ENCODE peak calls at places on chromosomes 3 and 15, in seven cellular contexts. Y is ovary, F is suprapubic skin, B is transverse colon, I is A549, V is upper lobe of left lung, Q is K562. O is an unnamed sample.

GRCh38 chr15:54681578-54681977 is 515.2 kb downstream of the RSL24D1 start:
- DNase-seq in Y (no peak), F (no peak), B (no peak), I (no peak), V (no peak), Q (no peak), O (no peak)

GRCh38 chr3:1007890-1008289 is 84.9 kb upstream of the CNTN6 start:
- DNase-seq in Y (no peak), F (no peak), B (no peak), I (no peak), V (no peak), Q (no peak), O (no peak)

GRCh38 chr3:53495091-53495517 is 693 bp downstream of the CACNA1D start:
- DNase-seq in Y (peak), F (no peak), B (no peak), I (no peak), V (peak), Q (no peak), O (no peak)

GRCh38 chr3:33041909-33042308 is 55.0 kb downstream of the GLB1 start:
- DNase-seq in Y (no peak), F (no peak), B (no peak), I (no peak), V (no peak), Q (no peak), O (no peak)

GRCh38 chr15:29039466-29040366 is 153.9 kb downstream of the APBA2 start:
- DNase-seq in Y (no peak), F (no peak), B (no peak), I (no peak), V (no peak), Q (no peak), O (no peak)

GRCh38 chr3:171200052-171201029 is 173.8 kb upstream of the SLC2A2 start:
- DNase-seq in Y (no peak), F (no peak), B (no peak), I (no peak), V (no peak), Q (no peak), O (no peak)

GRCh38 chr3:171453175-171453868 is 6.9 kb downstream of the TNIK start:
- DNase-seq in Y (no peak), F (no peak), B (no peak), I (no peak), V (no peak), Q (peak), O (no peak)

GRCh38 chr15:88450125-88450798 is 16.9 kb downstream of the MRPL46 start:
- DNase-seq in Y (no peak), F (no peak), B (peak), I (peak), V (no peak), Q (peak), O (peak)

GRCh38 chr3:151219056-151219455 is 16.0 kb upstream of the GPR171 start:
- DNase-seq in Y (no peak), F (no peak), B (no peak), I (peak), V (no peak), Q (no peak), O (no peak)

GRCh38 chr3:46573701-46574100 is 7.6 kb upstream of the LRRC2 start:
- DNase-seq in Y (no peak), F (no peak), B (no peak), I (no peak), V (no peak), Q (no peak), O (no peak)

GRCh38 chr3:9916734-9917680 is at the start of gene IL17RC:
- DNase-seq in Y (peak), F (peak), B (peak), I (peak), V (peak), Q (peak), O (peak)

GRCh38 chr3:28916713-28917499 is 364.0 kb upstream of the RBMS3 start:
- DNase-seq in Y (peak), F (no peak), B (peak), I (no peak), V (no peak), Q (no peak), O (peak)

GRCh38 chr3:8239718-8240698 is 261.6 kb upstream of the LMCD1 start:
- DNase-seq in Y (no peak), F (no peak), B (peak), I (peak), V (no peak), Q (peak), O (no peak)

GRCh38 chr3:64518496-64518895 is 169.3 kb downstream of the ADAMTS9 start:
- DNase-seq in Y (no peak), F (no peak), B (no peak), I (no peak), V (no peak), Q (no peak), O (no peak)

GRCh38 chr3:2511356-2511755 is 412.7 kb downstream of the CNTN4 start:
- DNase-seq in Y (no peak), F (no peak), B (no peak), I (no peak), V (peak), Q (no peak), O (no peak)

GRCh38 chr3:29758108-29759020 is 477.5 kb downstream of the RBMS3 start:
- DNase-seq in Y (no peak), F (no peak), B (no peak), I (no peak), V (no peak), Q (no peak), O (peak)

GRCh38 chr3:66035763-66036477 is 2.8 kb downstream of the MAGI1 start:
- DNase-seq in Y (no peak), F (no peak), B (no peak), I (no peak), V (no peak), Q (no peak), O (no peak)

GRCh38 chr3:105366302-105367062 is at the start of gene ALCAM:
- DNase-seq in Y (peak), F (peak), B (peak), I (peak), V (peak), Q (peak), O (peak)

GRCh38 chr3:49244589-49245205 is 32.3 kb downstream of the C3orf62 start:
- DNase-seq in Y (no peak), F (no peak), B (no peak), I (peak), V (no peak), Q (no peak), O (no peak)

GRCh38 chr3:35760147-35760546 is 120.8 kb downstream of the ARPP21 start:
- DNase-seq in Y (no peak), F (no peak), B (no peak), I (no peak), V (no peak), Q (no peak), O (no peak)

GRCh38 chr3:11095932-11096265 is 58.4 kb upstream of the HRH1 start:
- DNase-seq in Y (no peak), F (no peak), B (no peak), I (no peak), V (no peak), Q (no peak), O (no peak)

GRCh38 chr15:71749500-71749899 is 60.9 kb upstream of the NR2E3 start:
- DNase-seq in Y (no peak), F (no peak), B (no peak), I (no peak), V (no peak), Q (no peak), O (no peak)

GRCh38 chr15:29849218-29849617 is 26.9 kb upstream of the TJP1 start:
- DNase-seq in Y (no peak), F (no peak), B (no peak), I (no peak), V (no peak), Q (no peak), O (no peak)

GRCh38 chr3:126261037-126261436 is 80.7 kb upstream of the ALDH1L1 start:
- DNase-seq in Y (peak), F (peak), B (peak), I (no peak), V (peak), Q (peak), O (peak)

GRCh38 chr15:67146214-67146613 is 80.8 kb downstream of the SMAD3 start:
- DNase-seq in Y (peak), F (no peak), B (peak), I (no peak), V (peak), Q (no peak), O (no peak)

GRCh38 chr15:62850791-62851291 is 191.7 kb upstream of the TPM1 start:
- DNase-seq in Y (no peak), F (no peak), B (no peak), I (peak), V (no peak), Q (no peak), O (no peak)

GRCh38 chr15:42034628-42035177 is 13.9 kb upstream of the PLA2G4E start:
- DNase-seq in Y (no peak), F (no peak), B (no peak), I (no peak), V (no peak), Q (no peak), O (no peak)

GRCh38 chr3:71109241-71109976 is 474.1 kb downstream of the FOXP1 start:
- DNase-seq in Y (no peak), F (no peak), B (no peak), I (no peak), V (no peak), Q (no peak), O (no peak)

GRCh38 chr15:34837246-34838016 is 42.1 kb upstream of the ACTC1 start:
- DNase-seq in Y (no peak), F (no peak), B (no peak), I (peak), V (no peak), Q (no peak), O (no peak)

GRCh38 chr3:2156244-2156847 is 57.7 kb downstream of the CNTN4 start:
- DNase-seq in Y (no peak), F (no peak), B (peak), I (peak), V (peak), Q (peak), O (no peak)

GRCh38 chr15:39153058-39153457 is 427.8 kb upstream of the THBS1 start:
- DNase-seq in Y (no peak), F (no peak), B (no peak), I (no peak), V (no peak), Q (no peak), O (no peak)

GRCh38 chr3:46489875-46490274 is 7.9 kb upstream of the RTP3 start:
- DNase-seq in Y (no peak), F (no peak), B (no peak), I (no peak), V (no peak), Q (no peak), O (no peak)

GRCh38 chr3:160808838-160809237 is 52.8 kb downstream of the PPM1L start:
- DNase-seq in Y (no peak), F (no peak), B (no peak), I (no peak), V (no peak), Q (no peak), O (no peak)

GRCh38 chr15:63086967-63087366 is 34.7 kb upstream of the LACTB start:
- DNase-seq in Y (no peak), F (no peak), B (no peak), I (no peak), V (no peak), Q (no peak), O (no peak)

GRCh38 chr3:129632556-129632955 is 26.1 kb upstream of the PLXND1 start:
- DNase-seq in Y (no peak), F (no peak), B (no peak), I (no peak), V (no peak), Q (no peak), O (no peak)

GRCh38 chr3:156802827-156803606 is 23.1 kb upstream of the LEKR1 start:
- DNase-seq in Y (no peak), F (no peak), B (no peak), I (no peak), V (no peak), Q (no peak), O (no peak)

GRCh38 chr3:81339040-81339845 is 422.2 kb downstream of the GBE1 start:
- DNase-seq in Y (no peak), F (no peak), B (no peak), I (peak), V (no peak), Q (peak), O (no peak)

GRCh38 chr3:4723921-4724698 is 231.0 kb downstream of the ITPR1 start:
- DNase-seq in Y (no peak), F (no peak), B (no peak), I (no peak), V (no peak), Q (no peak), O (no peak)

GRCh38 chr3:5389057-5389456 is 201.6 kb downstream of the EDEM1 start:
- DNase-seq in Y (no peak), F (no peak), B (no peak), I (peak), V (no peak), Q (no peak), O (no peak)

GRCh38 chr15:73368301-73369072 is at the start of gene HCN4:
- DNase-seq in Y (no peak), F (no peak), B (no peak), I (peak), V (peak), Q (peak), O (no peak)
- H3K4me3 ChIP-seq in Y (no peak), F (peak), B (peak), I (peak), V (peak), Q (no peak), O (no peak)

DNA sequence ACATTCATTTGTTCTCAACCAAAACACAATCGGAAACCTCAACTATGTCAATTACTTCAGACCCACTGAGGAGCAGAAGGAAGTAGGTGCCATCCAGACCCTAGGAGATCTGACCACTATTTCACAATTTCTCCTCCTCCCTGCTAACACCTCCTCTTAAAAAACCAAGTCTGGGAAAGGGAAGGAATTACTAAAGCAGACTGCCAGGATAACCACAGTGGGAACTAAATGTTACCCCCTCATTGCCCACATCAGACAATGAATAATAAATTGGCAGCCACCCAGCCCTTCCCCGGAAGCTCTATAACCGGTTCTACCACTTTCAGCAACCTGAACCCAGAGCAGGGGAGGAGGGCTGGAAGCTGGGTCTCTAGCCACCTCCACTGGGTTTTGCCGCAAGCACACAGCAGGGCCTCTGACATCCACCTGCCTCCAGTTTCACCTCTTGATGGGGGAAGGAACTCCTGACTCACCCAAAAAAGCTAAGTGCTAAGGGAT is 17.6 kb downstream of the C15orf62 start:
- DNase-seq in Y (no peak), F (no peak), B (peak), I (no peak), V (no peak), Q (no peak), O (no peak)
- TF ChIP-seq POLR2A in Y (no peak), F (no peak), B (no peak), I (no peak), V (no peak), Q (no peak), O (no peak)

GRCh38 chr3:47890037-47890831 is 87.3 kb downstream of the DHX30 start:
- DNase-seq in Y (no peak), F (no peak), B (no peak), I (no peak), V (no peak), Q (no peak), O (no peak)
- TF ChIP-seq EP300 in Y (no peak), F (no peak), B (no peak), I (no peak), V (no peak), Q (no peak), O (no peak)

GRCh38 chr15:68344600-68344999 is 67.1 kb downstream of the FEM1B start:
- DNase-seq in Y (no peak), F (no peak), B (no peak), I (no peak), V (no peak), Q (no peak), O (no peak)

GRCh38 chr15:68346986-68347385 is 69.4 kb downstream of the FEM1B start:
- DNase-seq in Y (no peak), F (no peak), B (no peak), I (no peak), V (no peak), Q (no peak), O (no peak)

GRCh38 chr15:68347392-68347791 is 69.8 kb downstream of the FEM1B start:
- DNase-seq in Y (no peak), F (no peak), B (no peak), I (no peak), V (no peak), Q (no peak), O (no peak)

GRCh38 chr15:68343579-68344225 is 66.2 kb downstream of the FEM1B start:
- DNase-seq in Y (no peak), F (no peak), B (no peak), I (no peak), V (no peak), Q (no peak), O (no peak)

GRCh38 chr15:68345481-68345880 is 67.9 kb downstream of the FEM1B start:
- DNase-seq in Y (no peak), F (no peak), B (no peak), I (no peak), V (no peak), Q (no peak), O (no peak)
- H3K4me3 ChIP-seq in Y (no peak), F (no peak), B (no peak), I (no peak), V (no peak), Q (no peak), O (no peak)

DNA sequence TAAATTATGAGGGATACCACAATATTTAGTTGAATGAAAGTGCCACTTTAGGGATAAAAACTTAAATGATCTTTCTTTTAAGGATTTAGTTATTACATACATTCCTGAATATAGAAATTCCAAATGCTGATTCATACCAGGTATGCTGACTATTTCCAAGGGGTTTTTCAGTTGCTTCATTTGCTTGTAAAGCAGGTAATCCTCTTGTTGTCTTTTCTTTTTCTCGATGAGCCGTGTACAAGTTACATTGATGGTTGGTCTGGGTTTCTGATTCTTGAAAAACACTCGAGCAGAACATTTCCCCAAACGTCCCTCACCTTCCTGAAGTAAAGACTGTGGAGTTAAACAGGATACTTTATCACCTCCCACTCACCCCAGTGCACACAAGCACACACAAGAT is 21.7 kb downstream of the RARRES1 start:
- DNase-seq in Y (no peak), F (no peak), B (no peak), I (no peak), V (no peak), Q (no peak), O (no peak)
- TF ChIP-seq POLR2A in Y (no peak), F (no peak), B (no peak), I (no peak), V (no peak), Q (no peak), O (no peak)

O was measured in tibial nerve.